ENCODE peak calls at places on chromosomes 2 and 18, in six cellular contexts. One of them, this sample, is unnamed.

GRCh38 chr2:34012728-34013302 is 413.7 kb upstream of the FAM98A start:
- DNase-seq in CD4-positive, CD25-positive, alpha-beta regulatory T cell: peak; percentile 9
- DNase-seq in GM23248: peak; percentile 53
- DNase-seq in CD8-positive, alpha-beta memory T cell: no peak
- DNase-seq in heart left ventricle: peak; percentile 48
- DNase-seq in psoas muscle: peak; percentile 53
- DNase-seq in this sample: no peak

GRCh38 chr18:51647942-51648341 is 450.5 kb upstream of the MEX3C start:
- DNase-seq in CD8-positive, alpha-beta memory T cell: no peak
- DNase-seq in psoas muscle: no peak
- DNase-seq in heart left ventricle: no peak
- DNase-seq in CD4-positive, CD25-positive, alpha-beta regulatory T cell: no peak
- DNase-seq in GM23248: no peak
- DNase-seq in this sample: no peak

GRCh38 chr2:210539578-210540416 is 16.6 kb upstream of the CPS1 start:
- DNase-seq in CD8-positive, alpha-beta memory T cell: no peak
- DNase-seq in psoas muscle: no peak
- DNase-seq in GM23248: no peak
- DNase-seq in CD4-positive, CD25-positive, alpha-beta regulatory T cell: no peak
- DNase-seq in heart left ventricle: no peak
- DNase-seq in this sample: no peak

GRCh38 chr2:39141346-39142011 is 20.6 kb upstream of the SOS1 start:
- DNase-seq in psoas muscle: no peak
- DNase-seq in CD4-positive, CD25-positive, alpha-beta regulatory T cell: no peak
- DNase-seq in GM23248: peak; percentile 29
- DNase-seq in CD8-positive, alpha-beta memory T cell: no peak
- DNase-seq in heart left ventricle: no peak
- DNase-seq in this sample: no peak

GRCh38 chr2:172179045-172179742 is 76.5 kb upstream of the DLX2 start:
- DNase-seq in heart left ventricle: no peak
- DNase-seq in CD8-positive, alpha-beta memory T cell: no peak
- DNase-seq in GM23248: peak; percentile 47
- DNase-seq in psoas muscle: no peak
- DNase-seq in CD4-positive, CD25-positive, alpha-beta regulatory T cell: no peak
- DNase-seq in this sample: no peak

GRCh38 chr2:54437588-54437987 is 18.5 kb upstream of the SPTBN1 start:
- DNase-seq in heart left ventricle: no peak
- DNase-seq in GM23248: no peak
- DNase-seq in CD8-positive, alpha-beta memory T cell: no peak
- DNase-seq in psoas muscle: no peak
- DNase-seq in CD4-positive, CD25-positive, alpha-beta regulatory T cell: no peak
- DNase-seq in this sample: no peak

GRCh38 chr18:9696112-9696511 is 12.0 kb upstream of the RAB31 start:
- DNase-seq in CD8-positive, alpha-beta memory T cell: no peak
- DNase-seq in GM23248: no peak
- DNase-seq in CD4-positive, CD25-positive, alpha-beta regulatory T cell: no peak
- DNase-seq in heart left ventricle: no peak
- DNase-seq in psoas muscle: no peak
- DNase-seq in this sample: no peak

GRCh38 chr18:21997207-21998143 is 171.9 kb upstream of the GATA6 start:
- DNase-seq in GM23248: peak; percentile 53
- DNase-seq in CD8-positive, alpha-beta memory T cell: no peak
- DNase-seq in heart left ventricle: no peak
- DNase-seq in psoas muscle: no peak
- DNase-seq in CD4-positive, CD25-positive, alpha-beta regulatory T cell: peak; percentile 42
- DNase-seq in this sample: peak; percentile 14

DNA sequence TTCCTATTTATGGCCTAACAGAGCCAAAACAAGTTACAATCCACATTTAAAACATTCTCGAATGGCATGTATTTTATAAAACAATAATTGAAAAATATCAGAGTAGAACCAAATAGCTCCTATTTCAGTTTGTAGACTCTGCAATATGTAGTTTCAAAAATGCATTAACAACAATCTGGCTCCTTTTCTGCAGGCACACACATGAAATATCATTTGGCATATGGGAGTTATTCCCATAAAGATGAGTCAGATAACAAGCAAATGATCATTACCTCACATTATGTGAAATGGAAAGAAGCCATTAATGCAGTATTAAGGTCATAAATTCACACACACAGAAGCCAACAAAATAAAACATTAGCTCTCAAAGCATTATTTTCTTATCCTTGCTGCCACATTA is 14.0 kb downstream of the NBAS start:
- DNase-seq in psoas muscle: no peak
- DNase-seq in heart left ventricle: no peak
- DNase-seq in CD4-positive, CD25-positive, alpha-beta regulatory T cell: no peak
- DNase-seq in CD8-positive, alpha-beta memory T cell: no peak
- DNase-seq in GM23248: peak; percentile 24
- DNase-seq in this sample: no peak
- H3K27ac ChIP-seq in psoas muscle: no peak overlapping the region
- H3K27ac ChIP-seq in heart left ventricle: no peak overlapping the region
- H3K27ac ChIP-seq in CD4-positive, CD25-positive, alpha-beta regulatory T cell: no peak overlapping the region
- H3K27ac ChIP-seq in CD8-positive, alpha-beta memory T cell: no peak overlapping the region
- H3K27ac ChIP-seq in GM23248: no peak overlapping the region
- H3K27ac ChIP-seq in this sample: no peak overlapping the region

DNA sequence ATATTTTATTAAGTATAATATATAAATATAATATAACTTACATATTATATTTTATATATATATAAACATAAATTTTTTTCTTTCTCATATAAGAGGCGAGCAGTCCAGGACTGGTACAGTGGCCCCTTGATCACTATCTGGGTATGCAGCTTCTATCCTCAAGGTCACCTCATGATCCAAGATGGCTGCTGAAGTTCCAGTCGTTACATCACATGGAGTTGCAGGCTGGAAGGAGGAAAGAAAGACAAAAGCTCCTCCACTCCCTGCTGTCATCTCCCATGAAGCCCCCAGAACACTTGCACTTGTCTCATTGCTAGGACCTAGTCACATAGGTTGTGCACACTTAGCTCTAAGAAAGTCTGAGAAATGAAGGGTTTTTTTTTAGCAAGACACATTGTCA is 145.1 kb upstream of the SLC1A4 start:
- DNase-seq in psoas muscle: no peak
- DNase-seq in CD8-positive, alpha-beta memory T cell: no peak
- DNase-seq in GM23248: no peak
- DNase-seq in heart left ventricle: no peak
- DNase-seq in CD4-positive, CD25-positive, alpha-beta regulatory T cell: no peak
- DNase-seq in this sample: no peak
- H3K4me3 ChIP-seq in psoas muscle: no peak overlapping the region
- H3K4me3 ChIP-seq in CD8-positive, alpha-beta memory T cell: no peak overlapping the region
- H3K4me3 ChIP-seq in GM23248: no peak overlapping the region
- H3K4me3 ChIP-seq in heart left ventricle: no peak overlapping the region
- H3K4me3 ChIP-seq in CD4-positive, CD25-positive, alpha-beta regulatory T cell: no peak overlapping the region
- H3K4me3 ChIP-seq in this sample: no peak overlapping the region

GRCh38 chr2:234950730-234951385 is 959 bp upstream of the SH3BP4 start:
- DNase-seq in CD8-positive, alpha-beta memory T cell: no peak
- DNase-seq in heart left ventricle: no peak
- DNase-seq in GM23248: peak; percentile 82
- DNase-seq in psoas muscle: no peak
- DNase-seq in CD4-positive, CD25-positive, alpha-beta regulatory T cell: no peak
- DNase-seq in this sample: no peak
- H3K27ac ChIP-seq in CD8-positive, alpha-beta memory T cell: no peak overlapping the region
- H3K27ac ChIP-seq in heart left ventricle: peak overlapping the region; percentile 87
- H3K27ac ChIP-seq in GM23248: peak overlapping the region; percentile 96
- H3K27ac ChIP-seq in psoas muscle: no peak overlapping the region
- H3K27ac ChIP-seq in CD4-positive, CD25-positive, alpha-beta regulatory T cell: no peak overlapping the region
- H3K27ac ChIP-seq in this sample: no peak overlapping the region

GRCh38 chr2:10223471-10223870 is 79.2 kb upstream of the HPCAL1 start:
- DNase-seq in heart left ventricle: no peak
- DNase-seq in CD4-positive, CD25-positive, alpha-beta regulatory T cell: no peak
- DNase-seq in psoas muscle: peak; percentile 7
- DNase-seq in CD8-positive, alpha-beta memory T cell: no peak
- DNase-seq in GM23248: no peak
- DNase-seq in this sample: no peak
- H3K4me3 ChIP-seq in heart left ventricle: no peak overlapping the region
- H3K4me3 ChIP-seq in CD4-positive, CD25-positive, alpha-beta regulatory T cell: no peak overlapping the region
- H3K4me3 ChIP-seq in psoas muscle: no peak overlapping the region
- H3K4me3 ChIP-seq in CD8-positive, alpha-beta memory T cell: no peak overlapping the region
- H3K4me3 ChIP-seq in GM23248: no peak overlapping the region
- H3K4me3 ChIP-seq in this sample: no peak overlapping the region

DNA sequence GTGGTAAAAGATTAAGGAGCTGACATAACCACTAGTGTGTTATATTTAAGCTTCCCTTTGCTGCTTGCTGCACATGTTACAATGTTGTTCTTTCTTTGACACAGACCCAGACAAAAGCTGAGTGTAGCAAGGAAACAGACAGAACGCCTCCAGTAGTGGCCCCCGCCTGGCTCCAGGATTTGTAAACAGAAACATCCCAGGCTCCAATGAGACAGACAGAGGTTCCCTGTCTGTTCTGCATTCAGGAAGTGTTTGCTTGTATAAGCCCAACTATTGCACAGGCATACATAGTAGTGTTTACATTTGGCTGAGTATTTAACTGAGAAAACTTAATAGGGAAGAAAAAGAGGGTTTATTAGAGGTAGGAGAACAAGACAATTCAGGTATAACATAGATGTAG is 118.2 kb downstream of the BMPR2 start:
- DNase-seq in CD8-positive, alpha-beta memory T cell: no peak
- DNase-seq in psoas muscle: no peak
- DNase-seq in CD4-positive, CD25-positive, alpha-beta regulatory T cell: no peak
- DNase-seq in GM23248: peak; percentile 86
- DNase-seq in heart left ventricle: no peak
- DNase-seq in this sample: no peak
- H3K27ac ChIP-seq in CD8-positive, alpha-beta memory T cell: no peak overlapping the region
- H3K27ac ChIP-seq in psoas muscle: no peak overlapping the region
- H3K27ac ChIP-seq in CD4-positive, CD25-positive, alpha-beta regulatory T cell: no peak overlapping the region
- H3K27ac ChIP-seq in GM23248: peak overlapping the region; percentile 48
- H3K27ac ChIP-seq in heart left ventricle: no peak overlapping the region
- H3K27ac ChIP-seq in this sample: no peak overlapping the region

GRCh38 chr18:41745166-41746049 is 209.6 kb upstream of the PIK3C3 start:
- DNase-seq in GM23248: peak; percentile 54
- DNase-seq in heart left ventricle: peak; percentile 25
- DNase-seq in psoas muscle: no peak
- DNase-seq in CD4-positive, CD25-positive, alpha-beta regulatory T cell: peak; percentile 7
- DNase-seq in CD8-positive, alpha-beta memory T cell: no peak
- DNase-seq in this sample: no peak

GRCh38 chr18:41747723-41748242 is 207.3 kb upstream of the PIK3C3 start:
- DNase-seq in CD8-positive, alpha-beta memory T cell: no peak
- DNase-seq in heart left ventricle: no peak
- DNase-seq in psoas muscle: no peak
- DNase-seq in GM23248: no peak
- DNase-seq in CD4-positive, CD25-positive, alpha-beta regulatory T cell: no peak
- DNase-seq in this sample: no peak

GRCh38 chr18:41744664-41745063 is 210.4 kb upstream of the PIK3C3 start:
- DNase-seq in heart left ventricle: no peak
- DNase-seq in psoas muscle: no peak
- DNase-seq in CD8-positive, alpha-beta memory T cell: no peak
- DNase-seq in CD4-positive, CD25-positive, alpha-beta regulatory T cell: no peak
- DNase-seq in GM23248: no peak
- DNase-seq in this sample: no peak
- H3K4me3 ChIP-seq in heart left ventricle: no peak overlapping the region
- H3K4me3 ChIP-seq in psoas muscle: no peak overlapping the region
- H3K4me3 ChIP-seq in CD8-positive, alpha-beta memory T cell: no peak overlapping the region
- H3K4me3 ChIP-seq in CD4-positive, CD25-positive, alpha-beta regulatory T cell: no peak overlapping the region
- H3K4me3 ChIP-seq in GM23248: no peak overlapping the region
- H3K4me3 ChIP-seq in this sample: no peak overlapping the region

GRCh38 chr2:217901826-217902225 is 101.0 kb downstream of the TNS1 start:
- DNase-seq in GM23248: peak; percentile 92
- DNase-seq in heart left ventricle: peak; percentile 65
- DNase-seq in psoas muscle: peak; percentile 72
- DNase-seq in CD4-positive, CD25-positive, alpha-beta regulatory T cell: no peak
- DNase-seq in CD8-positive, alpha-beta memory T cell: no peak
- DNase-seq in this sample: no peak

GRCh38 chr2:217901400-217901799 is 101.4 kb downstream of the TNS1 start:
- DNase-seq in heart left ventricle: no peak
- DNase-seq in psoas muscle: no peak
- DNase-seq in CD8-positive, alpha-beta memory T cell: no peak
- DNase-seq in GM23248: no peak
- DNase-seq in CD4-positive, CD25-positive, alpha-beta regulatory T cell: no peak
- DNase-seq in this sample: no peak

GRCh38 chr2:217899231-217900009 is 103.4 kb downstream of the TNS1 start:
- DNase-seq in GM23248: peak; percentile 97
- DNase-seq in CD4-positive, CD25-positive, alpha-beta regulatory T cell: no peak
- DNase-seq in psoas muscle: peak; percentile 90
- DNase-seq in heart left ventricle: peak; percentile 89
- DNase-seq in CD8-positive, alpha-beta memory T cell: no peak
- DNase-seq in this sample: no peak

GRCh38 chr2:217900780-217901360 is 101.9 kb downstream of the TNS1 start:
- DNase-seq in heart left ventricle: peak; percentile 17
- DNase-seq in CD8-positive, alpha-beta memory T cell: no peak
- DNase-seq in GM23248: no peak
- DNase-seq in CD4-positive, CD25-positive, alpha-beta regulatory T cell: no peak
- DNase-seq in psoas muscle: peak; percentile 51
- DNase-seq in this sample: no peak

GRCh38 chr2:217900010-217900779 is 102.6 kb downstream of the TNS1 start:
- DNase-seq in GM23248: peak; percentile 27
- DNase-seq in heart left ventricle: peak; percentile 57
- DNase-seq in CD8-positive, alpha-beta memory T cell: no peak
- DNase-seq in psoas muscle: peak; percentile 63
- DNase-seq in CD4-positive, CD25-positive, alpha-beta regulatory T cell: no peak
- DNase-seq in this sample: no peak
- H3K27ac ChIP-seq in GM23248: no peak overlapping the region
- H3K27ac ChIP-seq in heart left ventricle: peak overlapping the region; percentile 94
- H3K27ac ChIP-seq in CD8-positive, alpha-beta memory T cell: no peak overlapping the region
- H3K27ac ChIP-seq in psoas muscle: peak overlapping the region; percentile 89
- H3K27ac ChIP-seq in CD4-positive, CD25-positive, alpha-beta regulatory T cell: peak overlapping the region; percentile 20
- H3K27ac ChIP-seq in this sample: no peak overlapping the region

GRCh38 chr2:73176205-73176880 is 26.0 kb upstream of the NOTO start:
- DNase-seq in psoas muscle: peak; percentile 53
- DNase-seq in GM23248: peak; percentile 41
- DNase-seq in heart left ventricle: no peak
- DNase-seq in CD4-positive, CD25-positive, alpha-beta regulatory T cell: peak; percentile 43
- DNase-seq in CD8-positive, alpha-beta memory T cell: no peak
- DNase-seq in this sample: no peak

GRCh38 chr2:73175663-73176204 is 26.6 kb upstream of the NOTO start:
- DNase-seq in CD4-positive, CD25-positive, alpha-beta regulatory T cell: peak; percentile 78
- DNase-seq in psoas muscle: peak; percentile 84
- DNase-seq in GM23248: peak; percentile 87
- DNase-seq in CD8-positive, alpha-beta memory T cell: peak; percentile 74
- DNase-seq in heart left ventricle: peak; percentile 86
- DNase-seq in this sample: peak; percentile 70

GRCh38 chr2:73176881-73177644 is 25.3 kb upstream of the NOTO start:
- DNase-seq in CD4-positive, CD25-positive, alpha-beta regulatory T cell: peak; percentile 85
- DNase-seq in CD8-positive, alpha-beta memory T cell: peak; percentile 89
- DNase-seq in GM23248: peak; percentile 93
- DNase-seq in psoas muscle: peak; percentile 95
- DNase-seq in heart left ventricle: peak; percentile 92
- DNase-seq in this sample: peak; percentile 89

GRCh38 chr2:73174941-73175662 is 27.3 kb upstream of the NOTO start:
- DNase-seq in CD8-positive, alpha-beta memory T cell: no peak
- DNase-seq in psoas muscle: no peak
- DNase-seq in GM23248: no peak
- DNase-seq in CD4-positive, CD25-positive, alpha-beta regulatory T cell: no peak
- DNase-seq in heart left ventricle: no peak
- DNase-seq in this sample: no peak

GRCh38 chr2:73177645-73178255 is 24.6 kb upstream of the NOTO start:
- DNase-seq in heart left ventricle: no peak
- DNase-seq in GM23248: peak; percentile 5
- DNase-seq in CD4-positive, CD25-positive, alpha-beta regulatory T cell: no peak
- DNase-seq in CD8-positive, alpha-beta memory T cell: no peak
- DNase-seq in psoas muscle: peak; percentile 47
- DNase-seq in this sample: no peak
- H3K4me3 ChIP-seq in heart left ventricle: peak overlapping the region; percentile 71
- H3K4me3 ChIP-seq in GM23248: peak overlapping the region; percentile 87
- H3K4me3 ChIP-seq in CD4-positive, CD25-positive, alpha-beta regulatory T cell: no peak overlapping the region
- H3K4me3 ChIP-seq in CD8-positive, alpha-beta memory T cell: no peak overlapping the region
- H3K4me3 ChIP-seq in psoas muscle: peak overlapping the region; percentile 75
- H3K4me3 ChIP-seq in this sample: peak overlapping the region; percentile 67